ENCODE peak calls at places on chromosome 1, in six cellular contexts. X is fibroblast of pulmonary artery; F is glutamatergic neuron; E is stimulated activated naive CD8-positive, alpha-beta T cell treated with anti-CD3 and anti-CD28 coated beads, Interleukin-15, amount 100 ng/mL, for 72 hours; Q is stromal cell of bone marrow; I is HFFc6. P is an unnamed sample.

GRCh38 chr1:201999625-202000238 is 10.7 kb upstream of the ELF3 start:
- DNase-seq in X (peak; percentile 63), F (peak; percentile 37), E (peak; percentile 16), Q (no peak), I (peak; percentile 43), P (no peak)

GRCh38 chr1:20719871-20720620 is 2.2 kb upstream of the KIF17 start:
- DNase-seq in X (no peak), F (no peak), E (no peak), Q (no peak), I (no peak), P (peak; percentile 13)

GRCh38 chr1:193042766-193043691 is 16.1 kb downstream of the UCHL5 start:
- DNase-seq in X (no peak), F (no peak), E (no peak), Q (no peak), I (no peak), P (no peak)

GRCh38 chr1:56169856-56170255 is 409.5 kb downstream of the PLPP3 start:
- DNase-seq in X (peak; percentile 29), F (no peak), E (no peak), Q (no peak), I (no peak), P (no peak)

GRCh38 chr1:53367503-53368313 is 39.8 kb upstream of the LRP8 start:
- DNase-seq in X (no peak), F (no peak), E (peak; percentile 43), Q (no peak), I (no peak), P (peak; percentile 53)

GRCh38 chr1:173392895-173393654 is 84.1 kb upstream of the PRDX6 start:
- DNase-seq in X (peak; percentile 91), F (no peak), E (no peak), Q (peak; percentile 72), I (peak; percentile 89), P (no peak)

GRCh38 chr1:162185299-162185698 is 115.8 kb downstream of the NOS1AP start:
- DNase-seq in X (no peak), F (no peak), E (no peak), Q (no peak), I (no peak), P (no peak)

GRCh38 chr1:20074046-20074724 is 4.2 kb downstream of the PLA2G5 start:
- DNase-seq in X (no peak), F (no peak), E (no peak), Q (no peak), I (no peak), P (no peak)

GRCh38 chr1:113275691-113276090 is 114.6 kb upstream of the MAGI3 start:
- DNase-seq in X (no peak), F (no peak), E (no peak), Q (no peak), I (no peak), P (no peak)

GRCh38 chr1:68049941-68050878 is at the start of gene DIRAS3:
- DNase-seq in X (peak; percentile 53), F (no peak), E (peak; percentile 37), Q (peak; percentile 22), I (no peak), P (peak; percentile 66)

GRCh38 chr1:206503591-206504362 is 3.6 kb upstream of the RASSF5 start:
- DNase-seq in X (peak; percentile 94), F (no peak), E (peak; percentile 73), Q (peak; percentile 99), I (peak; percentile 98), P (no peak)

GRCh38 chr1:117828206-117828605 is 101.2 kb downstream of the GDAP2 start:
- DNase-seq in X (peak; percentile 85), F (peak; percentile 23), E (no peak), Q (peak; percentile 93), I (peak; percentile 77), P (no peak)

GRCh38 chr1:175479521-175480342 is 263.7 kb downstream of the TNR start:
- DNase-seq in X (no peak), F (no peak), E (no peak), Q (no peak), I (no peak), P (no peak)

GRCh38 chr1:8989821-8990220 is 36.4 kb downstream of the SLC2A7 start:
- DNase-seq in X (no peak), F (no peak), E (no peak), Q (no peak), I (peak; percentile 18), P (no peak)

GRCh38 chr1:75079535-75080290 is 54.5 kb upstream of the LHX8 start:
- DNase-seq in X (no peak), F (peak; percentile 46), E (no peak), Q (no peak), I (no peak), P (no peak)

GRCh38 chr1:178563099-178563820 is 50.4 kb downstream of the TEX35 start:
- DNase-seq in X (no peak), F (no peak), E (no peak), Q (no peak), I (no peak), P (no peak)

GRCh38 chr1:39450956-39451601 is 40.4 kb upstream of the BMP8A start:
- DNase-seq in X (peak; percentile 96), F (no peak), E (no peak), Q (peak; percentile 49), I (peak; percentile 30), P (no peak)

GRCh38 chr1:236287757-236288619 is 6.2 kb upstream of the ERO1B start:
- DNase-seq in X (no peak), F (peak; percentile 55), E (no peak), Q (no peak), I (no peak), P (no peak)

GRCh38 chr1:240031414-240031813 is 60.3 kb upstream of the FMN2 start:
- DNase-seq in X (peak; percentile 22), F (no peak), E (no peak), Q (peak; percentile 15), I (peak; percentile 63), P (no peak)